ENCODE peak calls at places on chromosome 3, in four cellular contexts. Y is IMR-90, U is neuronal stem cell, L is mesenchymal stem cell. C is an unnamed sample.

GRCh38 chr3:178492496-178492895 is 43.7 kb upstream of the KCNMB2 start:
- DNase-seq in Y (no peak), U (no peak), L (no peak), C (no peak)

GRCh38 chr3:14403636-14404395 is 1.4 kb downstream of the SLC6A6 start:
- DNase-seq in Y (no peak), U (no peak), L (peak; percentile 52), C (no peak)

GRCh38 chr3:31242026-31242455 is 290.7 kb upstream of the STT3B start:
- DNase-seq in Y (no peak), U (no peak), L (no peak), C (no peak)

GRCh38 chr3:128070898-128071591 is 18.8 kb downstream of the SEC61A1 start:
- DNase-seq in Y (no peak), U (no peak), L (no peak), C (no peak)

GRCh38 chr3:140850210-140850955 is 91.3 kb upstream of the SLC25A36 start:
- DNase-seq in Y (no peak), U (no peak), L (no peak), C (no peak)

GRCh38 chr3:72274511-72275295 is 489.8 kb upstream of the PROK2 start:
- DNase-seq in Y (peak; percentile 75), U (no peak), L (peak; percentile 90), C (no peak)

GRCh38 chr3:56591256-56591655 is 34.3 kb downstream of the CCDC66 start:
- DNase-seq in Y (peak; percentile 40), U (no peak), L (peak; percentile 14), C (no peak)

GRCh38 chr3:16884748-16885587 is at the start of gene PLCL2:
- DNase-seq in Y (peak; percentile 21), U (peak; percentile 42), L (peak; percentile 59), C (peak; percentile 34)

GRCh38 chr3:105195260-105195659 is 171.4 kb upstream of the ALCAM start:
- DNase-seq in Y (peak; percentile 65), U (no peak), L (peak; percentile 9), C (no peak)

GRCh38 chr3:197539651-197540051 is 16.1 kb downstream of the BDH1 start:
- DNase-seq in Y (no peak), U (no peak), L (no peak), C (no peak)

GRCh38 chr3:117193390-117193789 is 483.8 kb downstream of the TUSC7 start:
- DNase-seq in Y (no peak), U (no peak), L (no peak), C (no peak)

GRCh38 chr3:192063570-192063969 is 602.6 kb downstream of the PYDC2 start:
- DNase-seq in Y (peak; percentile 27), U (no peak), L (peak; percentile 8), C (peak; percentile 66)

GRCh38 chr3:123667784-123668183 is 82.9 kb upstream of the HACD2 start:
- DNase-seq in Y (peak; percentile 46), U (no peak), L (no peak), C (no peak)

GRCh38 chr3:64756587-64756986 is 68.8 kb upstream of the ADAMTS9 start:
- DNase-seq in Y (no peak), U (no peak), L (no peak), C (no peak)

GRCh38 chr3:148930785-148931184 is 60.6 kb upstream of the GYG1 start:
- DNase-seq in Y (peak; percentile 80), U (no peak), L (no peak), C (no peak)

GRCh38 chr3:15844889-15845288 is 47.1 kb upstream of the ANKRD28 start:
- DNase-seq in Y (no peak), U (no peak), L (no peak), C (no peak)

GRCh38 chr3:69391554-69391953 is 5.7 kb upstream of the FRMD4B start:
- DNase-seq in Y (no peak), U (no peak), L (no peak), C (no peak)

GRCh38 chr3:10263549-10264363 is 15.5 kb downstream of the TATDN2 start:
- DNase-seq in Y (peak; percentile 42), U (no peak), L (peak; percentile 80), C (peak; percentile 85)

GRCh38 chr3:155024006-155024638 is 56.0 kb upstream of the MME start:
- DNase-seq in Y (no peak), U (no peak), L (peak; percentile 64), C (no peak)

GRCh38 chr3:133049491-133049890 is 11.3 kb downstream of the TMEM108 start:
- DNase-seq in Y (no peak), U (no peak), L (no peak), C (no peak)

GRCh38 chr3:33440578-33441321 is 545 bp upstream of the UBP1 start:
- DNase-seq in Y (peak; percentile 100), U (peak; percentile 100), L (peak; percentile 100), C (peak; percentile 100)

GRCh38 chr3:17261627-17262369 is 377.0 kb downstream of the PLCL2 start:
- DNase-seq in Y (no peak), U (no peak), L (no peak), C (no peak)

GRCh38 chr3:156356537-156357363 is 198.2 kb downstream of the SSR3 start:
- DNase-seq in Y (peak; percentile 6), U (no peak), L (peak; percentile 2), C (no peak)

GRCh38 chr3:37770938-37771918 is 90.5 kb upstream of the CTDSPL start:
- DNase-seq in Y (no peak), U (no peak), L (no peak), C (no peak)

GRCh38 chr3:112333386-112334334 is 704 bp downstream of the CD200 start:
- DNase-seq in Y (no peak), U (no peak), L (no peak), C (peak; percentile 66)

GRCh38 chr3:182063742-182064141 is 352.0 kb downstream of the SOX2 start:
- DNase-seq in Y (no peak), U (no peak), L (no peak), C (no peak)

GRCh38 chr3:49759226-49759625 is 27.1 kb downstream of the IP6K1 start:
- DNase-seq in Y (no peak), U (no peak), L (no peak), C (no peak)

GRCh38 chr3:14161282-14161681 is 17.1 kb downstream of the XPC start:
- DNase-seq in Y (no peak), U (no peak), L (no peak), C (no peak)

GRCh38 chr3:61912158-61912557 is 350.8 kb downstream of the PTPRG start:
- DNase-seq in Y (no peak), U (no peak), L (no peak), C (no peak)

GRCh38 chr3:197406266-197406665 is 107.9 kb upstream of the DLG1 start:
- DNase-seq in Y (no peak), U (no peak), L (no peak), C (no peak)

GRCh38 chr3:99641984-99642383 is 3.6 kb downstream of the COL8A1 start:
- DNase-seq in Y (no peak), U (no peak), L (no peak), C (no peak)
- H3K27me3 ChIP-seq in Y (no peaks in the 10 kb centered on the region), U (no peaks in the 10 kb centered on the region), L (no peaks in the 10 kb centered on the region), C (peaks cover 5% of the 10 kb centered on the region)

GRCh38 chr3:41370307-41370706 is 171.0 kb downstream of the CTNNB1 start:
- DNase-seq in Y (no peak), U (no peak), L (no peak), C (no peak)
- H2AK5ac ChIP-seq in Y (no peak overlapping the region), U (peak overlapping the region; percentile 19), L (no peak overlapping the region), C (no peak overlapping the region)

GRCh38 chr3:126663750-126664149 is 8.8 kb upstream of the TXNRD3 start:
- DNase-seq in Y (no peak), U (no peak), L (no peak), C (no peak)

GRCh38 chr3:126663257-126663656 is 8.3 kb upstream of the TXNRD3 start:
- DNase-seq in Y (no peak), U (no peak), L (no peak), C (no peak)

GRCh38 chr3:126659915-126660886 is 5.3 kb upstream of the TXNRD3 start:
- DNase-seq in Y (no peak), U (no peak), L (no peak), C (peak; percentile 63)

GRCh38 chr3:126661965-126662364 is 7.0 kb upstream of the TXNRD3 start:
- DNase-seq in Y (no peak), U (no peak), L (no peak), C (no peak)

DNA sequence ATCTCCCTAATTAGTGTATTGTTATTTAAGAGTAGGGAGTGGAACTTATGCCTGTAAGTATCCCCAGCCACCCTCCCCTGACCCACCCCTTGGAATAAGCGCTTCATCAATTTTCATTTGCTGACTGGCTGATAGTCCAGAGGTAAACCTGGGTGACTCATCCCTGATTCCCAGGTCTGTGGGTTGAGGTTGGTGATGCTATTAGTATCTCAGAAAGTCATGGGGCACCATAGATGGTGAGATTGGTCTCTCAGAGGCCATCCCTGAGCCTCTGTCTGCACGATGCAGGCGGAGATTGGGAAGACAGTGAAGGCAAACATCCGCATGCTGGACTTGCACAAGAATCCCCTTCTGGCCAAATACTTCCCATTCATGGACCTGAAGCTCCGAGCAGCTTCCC is 6.6 kb upstream of the TXNRD3 start:
- DNase-seq in Y (no peak), U (no peak), L (no peak), C (no peak)
- H3K27me3 ChIP-seq in Y (peaks cover 59% of the 10 kb centered on the region), U (no peaks in the 10 kb centered on the region), L (peaks cover 80% of the 10 kb centered on the region), C (no peaks in the 10 kb centered on the region)

DNA sequence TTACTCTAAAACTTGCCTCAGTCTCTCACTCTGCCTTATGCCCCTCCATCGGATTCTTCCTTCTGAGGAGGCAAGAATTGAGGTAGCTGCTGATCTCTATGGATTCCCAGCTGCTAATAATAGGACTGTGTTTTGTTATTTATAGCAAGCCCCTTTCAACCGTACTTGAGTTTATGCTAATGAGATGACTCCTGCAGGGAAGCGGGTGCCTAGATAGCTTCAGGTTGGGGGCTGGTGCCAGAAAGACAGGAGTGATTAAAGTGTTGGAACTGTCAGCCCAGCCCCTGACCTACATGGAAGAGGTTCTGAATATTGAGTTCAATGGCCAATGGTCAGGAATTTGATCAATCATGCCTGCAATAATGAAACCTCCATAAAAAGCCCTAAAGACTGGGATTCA is 21.8 kb upstream of the LIMD1 start:
- DNase-seq in Y (no peak), U (no peak), L (no peak), C (peak; percentile 52)
- H2AK5ac ChIP-seq in Y (no peak overlapping the region), U (no peak overlapping the region), L (no peak overlapping the region), C (no peak overlapping the region)

GRCh38 chr3:11964553-11964952 is 39.6 kb upstream of the SYN2 start:
- DNase-seq in Y (no peak), U (no peak), L (no peak), C (no peak)

DNA sequence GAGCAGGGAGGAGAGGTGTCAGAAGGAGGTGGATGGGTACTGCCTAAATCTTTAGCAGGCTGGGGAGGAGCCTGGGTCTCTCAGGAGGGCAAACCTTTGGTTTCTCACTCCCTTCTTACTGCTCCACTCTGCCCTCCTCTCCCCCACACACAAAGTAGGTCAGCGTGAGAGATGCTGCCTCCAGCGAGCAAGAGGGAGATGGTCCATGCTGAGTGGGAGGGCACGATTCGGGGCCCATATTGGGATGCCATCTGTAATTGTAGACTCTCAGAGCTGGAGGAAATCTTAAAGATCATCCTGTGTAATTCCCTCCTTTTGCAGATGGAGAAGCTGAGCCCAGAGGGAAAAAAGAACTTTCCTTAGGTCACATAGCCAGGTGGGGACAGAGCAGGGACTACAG is 34.2 kb upstream of the SYN2 start:
- DNase-seq in Y (no peak), U (no peak), L (no peak), C (no peak)
- H3K27me3 ChIP-seq in Y (peaks cover 2% of the 10 kb centered on the region), U (no peaks in the 10 kb centered on the region), L (peaks cover 19% of the 10 kb centered on the region), C (no peaks in the 10 kb centered on the region)

DNA sequence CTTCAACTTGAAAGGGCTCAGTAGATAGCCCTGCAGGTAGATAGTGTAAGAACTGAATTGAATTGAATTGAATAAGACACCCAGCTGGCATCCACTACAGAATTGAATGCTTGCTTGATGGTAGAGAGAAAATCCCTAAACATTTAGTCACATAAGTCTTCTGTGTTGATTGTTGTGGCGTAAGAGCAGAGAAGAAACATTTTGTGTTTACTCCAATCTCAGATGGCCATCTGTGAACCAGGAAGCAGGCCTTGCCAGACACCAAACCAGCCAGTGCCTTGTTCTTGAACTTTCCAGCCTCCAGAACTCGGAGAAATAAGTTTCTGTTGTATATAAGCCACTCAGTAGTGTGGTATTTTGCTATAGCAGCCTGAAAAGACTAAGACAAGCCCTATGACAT is 43.6 kb downstream of the SST start:
- DNase-seq in Y (no peak), U (no peak), L (peak; percentile 63), C (no peak)
- H2AK5ac ChIP-seq in Y (no peak overlapping the region), U (no peak overlapping the region), L (no peak overlapping the region), C (no peak overlapping the region)